ENCODE peak calls at places on chromosomes 3 and 15, in seven cellular contexts. One of them, this sample, is unnamed.
A peak's percentile ranks its signal among the peaks of the same experiment; 100 is the strongest.

GRCh38 chr3:184448321-184449160 is 68.7 kb downstream of the CHRD start:
- DNase-seq in H9: no peak
- DNase-seq in trophoblast cell: peak; percentile 77
- DNase-seq in IMR-90: peak; percentile 71
- DNase-seq in neuronal stem cell: no peak
- DNase-seq in H1: no peak
- DNase-seq in mesenchymal stem cell: peak; percentile 28
- DNase-seq in this sample: peak; percentile 76

GRCh38 chr3:140128217-140129137 is 193.5 kb downstream of the CLSTN2 start:
- DNase-seq in mesenchymal stem cell: no peak
- DNase-seq in H9: peak; percentile 79
- DNase-seq in IMR-90: peak; percentile 11
- DNase-seq in neuronal stem cell: peak; percentile 9
- DNase-seq in trophoblast cell: no peak
- DNase-seq in H1: peak; percentile 25
- DNase-seq in this sample: peak; percentile 83

GRCh38 chr15:71199384-71200351 is 84.4 kb downstream of the THSD4 start:
- DNase-seq in H1: no peak
- DNase-seq in H9: no peak
- DNase-seq in IMR-90: peak; percentile 50
- DNase-seq in neuronal stem cell: no peak
- DNase-seq in trophoblast cell: no peak
- DNase-seq in mesenchymal stem cell: peak; percentile 2
- DNase-seq in this sample: peak; percentile 25

GRCh38 chr3:107220538-107220937 is 156.7 kb upstream of the CCDC54 start:
- DNase-seq in mesenchymal stem cell: peak; percentile 50
- DNase-seq in neuronal stem cell: no peak
- DNase-seq in H9: no peak
- DNase-seq in IMR-90: no peak
- DNase-seq in H1: no peak
- DNase-seq in trophoblast cell: peak; percentile 93
- DNase-seq in this sample: no peak

GRCh38 chr3:151439652-151440125 is 21.2 kb downstream of the IGSF10 start:
- DNase-seq in neuronal stem cell: peak; percentile 38
- DNase-seq in H1: no peak
- DNase-seq in trophoblast cell: peak; percentile 52
- DNase-seq in H9: no peak
- DNase-seq in mesenchymal stem cell: peak; percentile 78
- DNase-seq in IMR-90: peak; percentile 78
- DNase-seq in this sample: peak; percentile 60

GRCh38 chr15:78873796-78874761 is 1.4 kb downstream of the MORF4L1 start:
- DNase-seq in trophoblast cell: peak; percentile 30
- DNase-seq in IMR-90: peak; percentile 22
- DNase-seq in neuronal stem cell: no peak
- DNase-seq in mesenchymal stem cell: peak; percentile 51
- DNase-seq in H9: no peak
- DNase-seq in H1: no peak
- DNase-seq in this sample: peak; percentile 40

GRCh38 chr3:49422379-49423248 is at the start of gene AMT:
- DNase-seq in IMR-90: peak; percentile 30
- DNase-seq in neuronal stem cell: peak; percentile 74
- DNase-seq in trophoblast cell: peak; percentile 91
- DNase-seq in mesenchymal stem cell: peak; percentile 72
- DNase-seq in H9: peak; percentile 96
- DNase-seq in H1: peak; percentile 82
- DNase-seq in this sample: peak; percentile 98

GRCh38 chr3:114899186-114899931 is 247.7 kb downstream of the ZBTB20 start:
- DNase-seq in IMR-90: no peak
- DNase-seq in mesenchymal stem cell: no peak
- DNase-seq in trophoblast cell: peak; percentile 22
- DNase-seq in H9: no peak
- DNase-seq in H1: no peak
- DNase-seq in neuronal stem cell: no peak
- DNase-seq in this sample: no peak

GRCh38 chr3:119643094-119643493 is 17.3 kb downstream of the POPDC2 start:
- DNase-seq in neuronal stem cell: no peak
- DNase-seq in IMR-90: peak; percentile 71
- DNase-seq in H1: no peak
- DNase-seq in mesenchymal stem cell: peak; percentile 35
- DNase-seq in H9: no peak
- DNase-seq in trophoblast cell: no peak
- DNase-seq in this sample: no peak

GRCh38 chr3:39808467-39809180 is 785 bp upstream of the MYRIP start:
- DNase-seq in H9: peak; percentile 80
- DNase-seq in IMR-90: no peak
- DNase-seq in mesenchymal stem cell: peak; percentile 3
- DNase-seq in trophoblast cell: no peak
- DNase-seq in neuronal stem cell: peak; percentile 70
- DNase-seq in H1: no peak
- DNase-seq in this sample: peak; percentile 74

GRCh38 chr3:45593708-45594601 is 596 bp upstream of the LIMD1 start:
- DNase-seq in IMR-90: peak; percentile 68
- DNase-seq in mesenchymal stem cell: peak; percentile 74
- DNase-seq in neuronal stem cell: peak; percentile 62
- DNase-seq in trophoblast cell: peak; percentile 54
- DNase-seq in H9: peak; percentile 86
- DNase-seq in H1: no peak
- DNase-seq in this sample: peak; percentile 89

GRCh38 chr15:65885668-65886218 is 16.5 kb downstream of the RAB11A start:
- DNase-seq in H9: no peak
- DNase-seq in neuronal stem cell: no peak
- DNase-seq in IMR-90: no peak
- DNase-seq in trophoblast cell: no peak
- DNase-seq in mesenchymal stem cell: no peak
- DNase-seq in H1: no peak
- DNase-seq in this sample: no peak

DNA sequence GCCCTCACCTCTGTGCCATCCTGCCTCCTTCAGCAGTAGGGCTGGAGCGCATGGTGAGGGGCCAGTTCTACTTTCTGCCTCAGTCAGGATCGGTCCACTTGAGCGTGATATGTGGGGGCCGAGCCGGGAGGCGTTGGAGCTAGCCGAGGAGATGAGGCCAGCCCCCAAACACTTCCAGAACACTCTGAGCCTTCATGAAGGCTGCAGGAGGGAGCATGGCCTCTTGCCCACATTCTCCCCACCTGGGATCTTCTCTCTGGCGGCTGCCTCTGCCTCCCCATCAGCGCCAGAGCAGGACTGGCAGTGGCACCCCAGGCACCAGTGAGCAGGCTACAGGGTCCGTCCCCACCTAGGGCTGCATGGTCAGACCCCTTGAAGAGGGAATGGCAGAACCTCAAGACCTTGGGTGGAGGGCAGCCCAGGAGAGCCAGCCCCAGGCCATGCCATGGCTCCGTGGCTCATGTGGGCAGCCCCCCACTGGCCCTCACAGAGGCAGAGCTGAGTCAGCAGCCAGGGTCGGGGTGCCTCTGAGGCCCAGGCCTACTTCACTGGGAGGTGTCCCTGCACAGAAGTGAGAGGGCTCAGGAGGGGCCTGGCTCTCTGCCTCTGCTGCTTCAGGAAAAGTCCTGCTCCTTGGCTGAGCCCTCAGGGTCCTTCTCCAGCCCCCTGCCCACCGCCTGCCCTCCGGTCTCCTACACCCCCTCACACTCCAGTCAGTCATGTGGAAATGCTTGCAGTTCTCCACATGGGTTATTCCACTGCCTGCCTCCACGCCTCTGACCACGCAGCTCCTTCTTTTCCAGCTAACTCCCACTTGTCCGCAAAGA is 28.1 kb upstream of the CYP11A1 start:
- DNase-seq in neuronal stem cell: no peak
- DNase-seq in IMR-90: no peak
- DNase-seq in H1: no peak
- DNase-seq in trophoblast cell: no peak
- DNase-seq in mesenchymal stem cell: no peak
- DNase-seq in H9: no peak
- DNase-seq in this sample: no peak
- H3K23ac ChIP-seq in neuronal stem cell: peak overlapping the region; percentile 80
- H3K23ac ChIP-seq in IMR-90: peak overlapping the region; percentile 75
- H3K23ac ChIP-seq in H1: no peak overlapping the region
- H3K23ac ChIP-seq in trophoblast cell: no peak overlapping the region
- H3K23ac ChIP-seq in mesenchymal stem cell: no peak overlapping the region
- H3K23ac ChIP-seq in H9: no peak overlapping the region
- H3K23ac ChIP-seq in this sample: no peak overlapping the region

DNA sequence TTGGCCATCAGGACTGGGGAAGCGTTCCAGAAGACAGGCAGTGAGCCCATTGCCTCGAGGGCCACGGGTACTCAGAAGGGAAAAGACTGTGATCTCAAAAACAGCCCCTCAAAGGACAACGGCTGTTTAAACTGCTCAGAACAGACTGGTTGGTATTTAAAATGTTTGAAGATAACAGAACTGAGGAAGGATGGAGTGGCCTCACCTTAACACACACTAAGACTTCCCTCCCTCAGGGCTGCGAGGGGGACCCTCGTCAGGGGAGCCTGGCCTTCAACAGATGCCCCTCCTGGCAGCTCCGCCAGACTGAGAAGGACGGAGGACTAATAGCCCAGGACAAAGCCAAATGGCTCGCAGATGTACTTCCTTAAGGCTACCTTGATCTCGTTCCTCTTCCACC is 2.6 kb downstream of the STIMATE start:
- DNase-seq in IMR-90: no peak
- DNase-seq in mesenchymal stem cell: no peak
- DNase-seq in H1: no peak
- DNase-seq in neuronal stem cell: no peak
- DNase-seq in H9: no peak
- DNase-seq in trophoblast cell: no peak
- DNase-seq in this sample: no peak
- H3K23ac ChIP-seq in IMR-90: no peak overlapping the region
- H3K23ac ChIP-seq in mesenchymal stem cell: no peak overlapping the region
- H3K23ac ChIP-seq in H1: no peak overlapping the region
- H3K23ac ChIP-seq in neuronal stem cell: no peak overlapping the region
- H3K23ac ChIP-seq in H9: no peak overlapping the region
- H3K23ac ChIP-seq in trophoblast cell: no peak overlapping the region
- H3K23ac ChIP-seq in this sample: no peak overlapping the region

GRCh38 chr3:99128205-99128604 is 226.7 kb upstream of the DCBLD2 start:
- DNase-seq in trophoblast cell: no peak
- DNase-seq in neuronal stem cell: no peak
- DNase-seq in H1: no peak
- DNase-seq in IMR-90: peak; percentile 8
- DNase-seq in H9: no peak
- DNase-seq in mesenchymal stem cell: no peak
- DNase-seq in this sample: no peak
- H3K23ac ChIP-seq in trophoblast cell: no peak overlapping the region
- H3K23ac ChIP-seq in neuronal stem cell: no peak overlapping the region
- H3K23ac ChIP-seq in H1: no peak overlapping the region
- H3K23ac ChIP-seq in IMR-90: no peak overlapping the region
- H3K23ac ChIP-seq in H9: no peak overlapping the region
- H3K23ac ChIP-seq in mesenchymal stem cell: no peak overlapping the region
- H3K23ac ChIP-seq in this sample: no peak overlapping the region

GRCh38 chr15:67947254-67948039 is 106.7 kb upstream of the PIAS1 start:
- DNase-seq in IMR-90: no peak
- DNase-seq in mesenchymal stem cell: no peak
- DNase-seq in H1: no peak
- DNase-seq in neuronal stem cell: no peak
- DNase-seq in trophoblast cell: no peak
- DNase-seq in H9: no peak
- DNase-seq in this sample: no peak

GRCh38 chr15:67945131-67945530 is 105.3 kb upstream of the RNU6-1 start:
- DNase-seq in H9: no peak
- DNase-seq in H1: no peak
- DNase-seq in neuronal stem cell: no peak
- DNase-seq in IMR-90: no peak
- DNase-seq in mesenchymal stem cell: peak; percentile 18
- DNase-seq in trophoblast cell: no peak
- DNase-seq in this sample: no peak

GRCh38 chr15:67943961-67944674 is 104.3 kb upstream of the RNU6-1 start:
- DNase-seq in mesenchymal stem cell: peak; percentile 8
- DNase-seq in H9: no peak
- DNase-seq in H1: no peak
- DNase-seq in trophoblast cell: no peak
- DNase-seq in IMR-90: no peak
- DNase-seq in neuronal stem cell: no peak
- DNase-seq in this sample: no peak

GRCh38 chr15:67946701-67947100 is 106.9 kb upstream of the RNU6-1 start:
- DNase-seq in H9: no peak
- DNase-seq in neuronal stem cell: no peak
- DNase-seq in H1: no peak
- DNase-seq in trophoblast cell: no peak
- DNase-seq in IMR-90: no peak
- DNase-seq in mesenchymal stem cell: no peak
- DNase-seq in this sample: no peak

GRCh38 chr15:67945951-67946700 is 106.3 kb upstream of the RNU6-1 start:
- DNase-seq in H1: peak; percentile 59
- DNase-seq in IMR-90: peak; percentile 44
- DNase-seq in H9: peak; percentile 91
- DNase-seq in mesenchymal stem cell: peak; percentile 57
- DNase-seq in neuronal stem cell: peak; percentile 58
- DNase-seq in trophoblast cell: peak; percentile 51
- DNase-seq in this sample: peak; percentile 99
- H3K23ac ChIP-seq in H1: no peak overlapping the region
- H3K23ac ChIP-seq in IMR-90: no peak overlapping the region
- H3K23ac ChIP-seq in H9: no peak overlapping the region
- H3K23ac ChIP-seq in mesenchymal stem cell: no peak overlapping the region
- H3K23ac ChIP-seq in neuronal stem cell: no peak overlapping the region
- H3K23ac ChIP-seq in trophoblast cell: no peak overlapping the region
- H3K23ac ChIP-seq in this sample: peak overlapping the region; percentile 45

GRCh38 chr15:60535743-60536142 is 56.8 kb upstream of the ICE2 start:
- DNase-seq in mesenchymal stem cell: peak; percentile 66
- DNase-seq in H1: no peak
- DNase-seq in neuronal stem cell: no peak
- DNase-seq in trophoblast cell: no peak
- DNase-seq in H9: no peak
- DNase-seq in IMR-90: peak; percentile 64
- DNase-seq in this sample: no peak
- H3K23ac ChIP-seq in mesenchymal stem cell: no peak overlapping the region
- H3K23ac ChIP-seq in H1: no peak overlapping the region
- H3K23ac ChIP-seq in neuronal stem cell: no peak overlapping the region
- H3K23ac ChIP-seq in trophoblast cell: no peak overlapping the region
- H3K23ac ChIP-seq in H9: no peak overlapping the region
- H3K23ac ChIP-seq in IMR-90: no peak overlapping the region
- H3K23ac ChIP-seq in this sample: no peak overlapping the region